ENCODE peak calls at places on chromosomes 16 and 17, in six cellular contexts. One of them, this sample, is unnamed.
A peak's percentile ranks its signal among the peaks of the same experiment; 100 is the strongest.

GRCh38 chr17:34519286-34519685 is 60.1 kb upstream of the TMEM132E start:
- DNase-seq in AG10803: no peak
- DNase-seq in BE2C: peak; percentile 44
- DNase-seq in neural crest cell: peak; percentile 11
- DNase-seq in glutamatergic neuron: peak; percentile 59
- DNase-seq in type B pancreatic cell: no peak
- DNase-seq in this sample: no peak

GRCh38 chr17:81163051-81163695 is 2.1 kb upstream of the PVALEF start:
- DNase-seq in AG10803: no peak
- DNase-seq in glutamatergic neuron: peak; percentile 13
- DNase-seq in BE2C: peak; percentile 16
- DNase-seq in neural crest cell: no peak
- DNase-seq in type B pancreatic cell: no peak
- DNase-seq in this sample: no peak

GRCh38 chr17:15279011-15279477 is 13.9 kb upstream of the PMP22 start:
- DNase-seq in type B pancreatic cell: no peak
- DNase-seq in glutamatergic neuron: no peak
- DNase-seq in AG10803: peak; percentile 89
- DNase-seq in BE2C: no peak
- DNase-seq in neural crest cell: no peak
- DNase-seq in this sample: no peak

GRCh38 chr16:49515016-49515415 is 141.4 kb downstream of the C16orf78 start:
- DNase-seq in glutamatergic neuron: no peak
- DNase-seq in AG10803: no peak
- DNase-seq in BE2C: no peak
- DNase-seq in type B pancreatic cell: no peak
- DNase-seq in neural crest cell: no peak
- DNase-seq in this sample: no peak

GRCh38 chr16:74723224-74723623 is 22.6 kb upstream of the MLKL start:
- DNase-seq in AG10803: no peak
- DNase-seq in type B pancreatic cell: no peak
- DNase-seq in neural crest cell: no peak
- DNase-seq in BE2C: no peak
- DNase-seq in glutamatergic neuron: no peak
- DNase-seq in this sample: no peak

GRCh38 chr17:4204676-4205075 is 59.1 kb downstream of the ANKFY1 start:
- DNase-seq in glutamatergic neuron: no peak
- DNase-seq in BE2C: no peak
- DNase-seq in type B pancreatic cell: peak; percentile 13
- DNase-seq in AG10803: peak; percentile 99
- DNase-seq in neural crest cell: no peak
- DNase-seq in this sample: peak; percentile 82

GRCh38 chr17:5680766-5681165 is 96.5 kb upstream of the NLRP1 start:
- DNase-seq in AG10803: no peak
- DNase-seq in BE2C: no peak
- DNase-seq in type B pancreatic cell: no peak
- DNase-seq in neural crest cell: no peak
- DNase-seq in glutamatergic neuron: no peak
- DNase-seq in this sample: no peak

GRCh38 chr17:50268632-50269287 is 5.5 kb upstream of the TMEM92 start:
- DNase-seq in type B pancreatic cell: no peak
- DNase-seq in AG10803: no peak
- DNase-seq in neural crest cell: no peak
- DNase-seq in BE2C: no peak
- DNase-seq in glutamatergic neuron: no peak
- DNase-seq in this sample: no peak

GRCh38 chr17:22304667-22305303 is 612.5 kb downstream of the KCNJ18 start:
- DNase-seq in BE2C: no peak
- DNase-seq in neural crest cell: no peak
- DNase-seq in glutamatergic neuron: no peak
- DNase-seq in AG10803: no peak
- DNase-seq in type B pancreatic cell: no peak
- DNase-seq in this sample: no peak

GRCh38 chr17:30969989-30970680 is 704 bp upstream of the RNF135 start:
- DNase-seq in AG10803: peak; percentile 12
- DNase-seq in neural crest cell: no peak
- DNase-seq in glutamatergic neuron: no peak
- DNase-seq in BE2C: no peak
- DNase-seq in type B pancreatic cell: no peak
- DNase-seq in this sample: no peak

GRCh38 chr17:30975042-30975820 is 4.4 kb downstream of the RNF135 start:
- DNase-seq in neural crest cell: no peak
- DNase-seq in glutamatergic neuron: no peak
- DNase-seq in AG10803: no peak
- DNase-seq in BE2C: no peak
- DNase-seq in type B pancreatic cell: no peak
- DNase-seq in this sample: no peak

DNA sequence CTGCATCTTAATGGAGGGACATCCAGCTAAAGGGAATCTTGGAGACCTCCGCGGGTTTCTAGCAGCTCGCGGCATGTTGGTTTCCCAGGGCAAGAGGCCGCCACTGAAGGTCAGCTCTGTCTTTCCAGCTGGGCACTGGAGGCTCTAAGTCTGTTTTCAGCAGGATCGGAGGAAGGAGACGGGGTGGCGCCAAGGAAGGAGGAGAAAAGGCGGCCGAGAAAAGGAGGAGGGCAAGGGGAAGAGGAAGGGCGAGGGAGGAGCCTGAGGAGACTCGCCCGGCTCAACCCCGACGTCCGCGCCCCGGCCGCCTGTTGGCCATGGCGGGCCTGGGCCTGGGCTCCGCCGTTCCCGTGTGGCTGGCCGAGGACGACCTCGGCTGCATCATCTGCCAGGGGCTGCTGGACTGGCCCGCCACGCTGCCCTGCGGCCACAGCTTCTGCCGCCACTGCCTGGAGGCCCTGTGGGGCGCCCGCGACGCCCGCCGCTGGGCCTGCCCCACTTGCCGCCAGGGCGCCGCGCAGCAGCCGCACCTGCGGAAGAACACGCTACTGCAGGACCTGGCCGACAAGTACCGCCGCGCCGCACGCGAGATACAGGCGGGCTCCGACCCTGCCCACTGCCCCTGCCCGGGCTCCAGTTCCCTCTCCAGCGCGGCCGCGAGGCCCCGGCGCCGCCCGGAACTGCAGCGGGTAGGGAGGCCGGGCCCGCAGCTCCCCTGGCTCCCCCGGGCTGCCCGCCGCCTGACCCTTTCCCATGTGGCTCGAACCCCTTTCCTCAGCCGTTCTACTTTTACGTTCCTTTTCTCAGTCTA is at the start of gene RNF135:
- DNase-seq in AG10803: peak; percentile 88
- DNase-seq in BE2C: peak; percentile 27
- DNase-seq in type B pancreatic cell: peak; percentile 83
- DNase-seq in neural crest cell: peak; percentile 63
- DNase-seq in glutamatergic neuron: peak; percentile 73
- DNase-seq in this sample: peak; percentile 54
- TF ChIP-seq CTCF in AG10803: peak; percentile 8
- TF ChIP-seq CTCF in BE2C: no peak
- TF ChIP-seq CTCF in type B pancreatic cell: peak; percentile 74
- TF ChIP-seq CTCF in neural crest cell: peak; percentile 54
- TF ChIP-seq CTCF in glutamatergic neuron: peak; percentile 34
- TF ChIP-seq CTCF in this sample: peak; percentile 5

GRCh38 chr17:10313037-10313672 is 59.7 kb downstream of the MYH13 start:
- DNase-seq in neural crest cell: no peak
- DNase-seq in glutamatergic neuron: no peak
- DNase-seq in BE2C: no peak
- DNase-seq in type B pancreatic cell: no peak
- DNase-seq in AG10803: no peak
- DNase-seq in this sample: no peak
- TF ChIP-seq CTCF in neural crest cell: no peak
- TF ChIP-seq CTCF in glutamatergic neuron: no peak
- TF ChIP-seq CTCF in BE2C: no peak
- TF ChIP-seq CTCF in type B pancreatic cell: no peak
- TF ChIP-seq CTCF in AG10803: no peak
- TF ChIP-seq CTCF in this sample: no peak

DNA sequence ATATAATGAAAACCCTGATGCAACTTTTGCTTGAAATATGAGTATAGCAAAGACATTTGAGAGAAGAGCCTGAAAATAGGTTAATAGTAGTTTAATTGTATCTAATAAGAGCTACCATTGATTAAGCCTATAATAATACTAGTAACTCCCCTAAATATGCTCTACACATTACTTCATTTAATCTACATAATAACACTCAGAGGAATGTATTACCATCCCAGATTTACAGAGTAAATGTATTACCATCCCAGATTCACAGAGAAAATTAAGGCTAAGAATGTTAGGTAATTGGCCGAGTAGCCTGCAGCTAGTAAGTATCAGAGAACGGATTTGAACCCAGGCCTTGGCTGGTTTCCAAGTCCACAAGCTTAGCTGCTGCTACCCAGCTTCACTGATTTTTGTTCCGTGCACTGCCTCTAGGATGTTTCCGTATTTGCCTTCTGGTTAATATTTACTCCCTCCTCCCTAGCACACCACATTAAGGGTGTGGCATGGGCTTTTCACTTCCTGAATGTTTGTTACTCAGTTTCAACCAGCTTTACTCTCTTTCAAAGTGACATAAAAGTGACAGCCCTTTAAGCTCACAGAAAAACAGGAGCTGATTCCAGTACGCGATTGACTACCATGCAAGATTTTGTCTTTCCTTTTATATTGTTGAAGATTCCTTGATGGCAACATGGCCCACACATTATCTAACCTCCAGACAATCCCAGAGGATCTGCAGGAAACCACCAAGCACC is 26.6 kb upstream of the TOX3 start:
- DNase-seq in type B pancreatic cell: no peak
- DNase-seq in neural crest cell: no peak
- DNase-seq in AG10803: no peak
- DNase-seq in glutamatergic neuron: no peak
- DNase-seq in BE2C: no peak
- DNase-seq in this sample: no peak
- TF ChIP-seq CTCF in type B pancreatic cell: no peak
- TF ChIP-seq CTCF in neural crest cell: no peak
- TF ChIP-seq CTCF in AG10803: no peak
- TF ChIP-seq CTCF in glutamatergic neuron: no peak
- TF ChIP-seq CTCF in BE2C: no peak
- TF ChIP-seq CTCF in this sample: no peak

GRCh38 chr17:56121661-56122060 is 31.6 kb upstream of the ANKFN1 start:
- DNase-seq in glutamatergic neuron: no peak
- DNase-seq in BE2C: no peak
- DNase-seq in type B pancreatic cell: no peak
- DNase-seq in neural crest cell: no peak
- DNase-seq in AG10803: no peak
- DNase-seq in this sample: no peak
- TF ChIP-seq CTCF in glutamatergic neuron: no peak
- TF ChIP-seq CTCF in BE2C: no peak
- TF ChIP-seq CTCF in type B pancreatic cell: peak; percentile 42
- TF ChIP-seq CTCF in neural crest cell: peak; percentile 40
- TF ChIP-seq CTCF in AG10803: peak; percentile 54
- TF ChIP-seq CTCF in this sample: peak; percentile 35

GRCh38 chr16:47873434-47873833 is 282.4 kb downstream of the ABCC12 start:
- DNase-seq in neural crest cell: no peak
- DNase-seq in AG10803: no peak
- DNase-seq in type B pancreatic cell: no peak
- DNase-seq in glutamatergic neuron: no peak
- DNase-seq in BE2C: no peak
- DNase-seq in this sample: no peak
- TF ChIP-seq CTCF in neural crest cell: peak; percentile 41
- TF ChIP-seq CTCF in AG10803: peak; percentile 32
- TF ChIP-seq CTCF in type B pancreatic cell: peak; percentile 54
- TF ChIP-seq CTCF in glutamatergic neuron: no peak
- TF ChIP-seq CTCF in BE2C: peak; percentile 38
- TF ChIP-seq CTCF in this sample: no peak

GRCh38 chr16:79776243-79776884 is 175.8 kb upstream of the MAF start:
- DNase-seq in BE2C: no peak
- DNase-seq in glutamatergic neuron: peak; percentile 46
- DNase-seq in neural crest cell: no peak
- DNase-seq in type B pancreatic cell: no peak
- DNase-seq in AG10803: peak; percentile 58
- DNase-seq in this sample: peak; percentile 37
- TF ChIP-seq CTCF in BE2C: no peak
- TF ChIP-seq CTCF in glutamatergic neuron: no peak
- TF ChIP-seq CTCF in neural crest cell: peak; percentile 25
- TF ChIP-seq CTCF in type B pancreatic cell: peak; percentile 45
- TF ChIP-seq CTCF in AG10803: peak; percentile 26
- TF ChIP-seq CTCF in this sample: peak; percentile 12

GRCh38 chr16:56532714-56533113 is 12.9 kb upstream of the BBS2 start:
- DNase-seq in glutamatergic neuron: no peak
- DNase-seq in BE2C: no peak
- DNase-seq in type B pancreatic cell: no peak
- DNase-seq in AG10803: no peak
- DNase-seq in neural crest cell: no peak
- DNase-seq in this sample: no peak
- TF ChIP-seq CTCF in glutamatergic neuron: no peak
- TF ChIP-seq CTCF in BE2C: peak; percentile 29
- TF ChIP-seq CTCF in type B pancreatic cell: peak; percentile 14
- TF ChIP-seq CTCF in AG10803: no peak
- TF ChIP-seq CTCF in neural crest cell: no peak
- TF ChIP-seq CTCF in this sample: no peak

DNA sequence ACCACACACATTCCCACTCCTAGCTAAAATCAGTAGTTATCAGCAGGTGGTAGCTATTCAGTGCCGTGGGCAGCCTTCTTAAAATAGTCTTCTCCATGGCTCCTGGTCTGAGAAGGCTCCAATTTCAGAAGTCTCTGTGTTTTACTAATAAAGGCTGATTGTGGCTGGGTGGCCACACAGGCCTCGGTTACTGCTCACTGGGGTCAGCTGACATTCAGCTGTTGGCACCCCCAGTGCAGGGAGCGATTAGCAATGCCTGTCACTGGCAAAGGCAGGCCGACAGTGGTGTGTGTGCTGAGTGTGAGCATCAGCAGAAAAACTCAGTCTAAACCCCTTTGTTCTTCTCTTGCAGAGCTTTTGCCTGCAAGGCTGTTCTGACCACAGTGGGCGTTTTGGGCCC is 16.6 kb upstream of the DBNDD1 start:
- DNase-seq in glutamatergic neuron: no peak
- DNase-seq in neural crest cell: no peak
- DNase-seq in type B pancreatic cell: no peak
- DNase-seq in BE2C: no peak
- DNase-seq in AG10803: no peak
- DNase-seq in this sample: peak; percentile 58
- TF ChIP-seq CTCF in glutamatergic neuron: no peak
- TF ChIP-seq CTCF in neural crest cell: no peak
- TF ChIP-seq CTCF in type B pancreatic cell: no peak
- TF ChIP-seq CTCF in BE2C: no peak
- TF ChIP-seq CTCF in AG10803: no peak
- TF ChIP-seq CTCF in this sample: no peak

GRCh38 chr17:80035937-80036714 is at the start of gene CCDC40:
- DNase-seq in neural crest cell: peak; percentile 78
- DNase-seq in glutamatergic neuron: peak; percentile 89
- DNase-seq in type B pancreatic cell: peak; percentile 88
- DNase-seq in AG10803: peak; percentile 72
- DNase-seq in BE2C: peak; percentile 91
- DNase-seq in this sample: no peak
- TF ChIP-seq CTCF in neural crest cell: no peak
- TF ChIP-seq CTCF in glutamatergic neuron: peak; percentile 19
- TF ChIP-seq CTCF in type B pancreatic cell: peak; percentile 26
- TF ChIP-seq CTCF in AG10803: peak; percentile 6
- TF ChIP-seq CTCF in BE2C: peak; percentile 7
- TF ChIP-seq CTCF in this sample: peak; percentile 4